ENCODE peak calls at places on chromosome 18, in seven cellular contexts. V, A, T, Y, F, L and P are unnamed samples.

GRCh38 chr18:34809697-34810096 is 99.6 kb downstream of the DTNA start:
- DNase-seq in V (peak; percentile 78), A (peak; percentile 67), T (peak; percentile 35), Y (peak; percentile 65), F (peak; percentile 54), L (peak; percentile 34), P (peak; percentile 66)

GRCh38 chr18:68215931-68216330 is 499.0 kb downstream of the TMX3 start:
- DNase-seq in V (peak; percentile 81), A (peak; percentile 90), T (peak; percentile 43), Y (no peak), F (no peak), L (peak; percentile 84), P (peak; percentile 60)

GRCh38 chr18:68083776-68084175 is 567.3 kb upstream of the DSEL start:
- DNase-seq in V (no peak), A (no peak), T (no peak), Y (no peak), F (no peak), L (no peak), P (no peak)

GRCh38 chr18:36580266-36580665 is 248.5 kb downstream of the TPGS2 start:
- DNase-seq in V (peak; percentile 47), A (peak; percentile 60), T (peak; percentile 48), Y (no peak), F (no peak), L (peak; percentile 59), P (peak; percentile 16)

GRCh38 chr18:58615150-58616132 is 13.4 kb downstream of the ALPK2 start:
- DNase-seq in V (no peak), A (no peak), T (peak; percentile 46), Y (no peak), F (peak; percentile 20), L (no peak), P (no peak)

GRCh38 chr18:45539383-45539960 is 75.8 kb upstream of the SLC14A2 start:
- DNase-seq in V (no peak), A (no peak), T (no peak), Y (no peak), F (no peak), L (no peak), P (no peak)

GRCh38 chr18:29012874-29013273 is 835.9 kb upstream of the CDH2 start:
- DNase-seq in V (no peak), A (no peak), T (no peak), Y (no peak), F (no peak), L (no peak), P (no peak)

GRCh38 chr18:48952287-48953095 is 1.7 kb upstream of the SMAD7 start:
- DNase-seq in V (peak; percentile 94), A (peak; percentile 86), T (peak; percentile 78), Y (peak; percentile 67), F (peak; percentile 74), L (peak; percentile 78), P (peak; percentile 81)

GRCh38 chr18:54961016-54961423 is 1.8 kb upstream of the CCDC68 start:
- DNase-seq in V (no peak), A (no peak), T (no peak), Y (no peak), F (no peak), L (no peak), P (no peak)

GRCh38 chr18:36179562-36180334 is 7.5 kb upstream of the MOCOS start:
- DNase-seq in V (peak; percentile 86), A (peak; percentile 79), T (no peak), Y (no peak), F (peak; percentile 63), L (no peak), P (peak; percentile 90)

GRCh38 chr18:50162486-50163304 is 32.3 kb downstream of the MYO5B start:
- DNase-seq in V (no peak), A (no peak), T (peak; percentile 57), Y (no peak), F (no peak), L (no peak), P (no peak)

DNA sequence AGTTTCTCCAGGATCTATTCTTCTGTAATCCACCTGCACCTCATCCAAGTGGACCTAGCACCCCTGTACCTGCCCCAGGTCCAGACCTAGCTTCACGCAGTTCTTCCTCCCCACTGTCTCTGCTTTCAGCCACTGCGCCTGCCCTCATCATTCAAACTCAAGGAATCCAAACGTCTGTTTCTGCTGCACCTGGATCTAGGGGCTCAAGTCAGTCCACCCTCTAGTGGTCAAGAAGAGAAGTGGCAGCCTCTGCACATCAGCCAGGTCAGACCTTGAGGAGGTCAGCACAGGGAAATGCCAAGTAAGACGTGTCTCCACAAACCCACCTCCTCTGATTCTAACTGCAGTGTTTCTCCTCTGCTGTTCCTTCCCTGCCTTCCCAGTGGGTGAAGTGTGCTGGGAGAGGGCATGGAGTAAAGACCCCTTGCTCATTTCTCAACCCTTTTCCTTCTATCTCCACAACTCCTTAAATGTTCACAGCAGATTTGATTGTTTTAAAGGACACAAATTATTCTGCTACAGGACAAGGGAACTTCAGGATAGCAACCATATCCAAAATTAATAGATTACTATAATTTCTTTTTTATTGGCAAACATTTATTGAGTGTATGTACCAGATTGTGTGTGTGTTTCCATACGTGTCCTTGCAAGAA is 8.7 kb upstream of the RNF152 start:
- DNase-seq in V (peak; percentile 62), A (peak; percentile 76), T (peak; percentile 60), Y (peak; percentile 51), F (peak; percentile 56), L (no peak), P (peak; percentile 71)
- TF ChIP-seq CTCF in V (peak; percentile 97), A (peak; percentile 98), T (peak; percentile 98), Y (peak; percentile 96), F (peak; percentile 93), L (peak; percentile 95), P (peak; percentile 93)

DNA sequence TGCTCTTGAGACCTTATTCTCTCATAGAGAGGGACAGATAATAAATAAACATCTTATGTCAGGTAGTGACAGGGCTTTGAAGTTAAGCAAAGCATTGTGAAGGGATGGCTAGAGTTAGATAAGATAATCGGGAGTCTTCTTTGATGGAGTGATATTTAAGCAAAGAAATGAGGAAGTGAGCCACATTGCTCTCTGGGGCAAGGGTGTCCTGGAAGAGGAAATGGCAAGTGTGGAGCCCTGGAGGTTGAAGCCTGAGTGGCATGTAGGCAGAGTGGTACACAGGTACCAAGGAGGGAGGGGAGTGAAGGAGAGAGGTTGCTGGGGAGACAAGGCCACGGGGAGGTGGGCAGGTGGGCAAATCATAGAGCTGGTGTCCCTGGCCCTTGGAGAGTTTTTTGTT is 110.2 kb downstream of the CTAGE1 start:
- DNase-seq in V (no peak), A (no peak), T (no peak), Y (no peak), F (no peak), L (no peak), P (no peak)
- TF ChIP-seq CTCF in V (no peak), A (no peak), T (no peak), Y (no peak), F (no peak), L (no peak), P (no peak)

GRCh38 chr18:11377766-11378540 is 228.6 kb upstream of the PIEZO2 start:
- DNase-seq in V (no peak), A (no peak), T (no peak), Y (no peak), F (no peak), L (no peak), P (no peak)

GRCh38 chr18:11380968-11381367 is 228.4 kb upstream of the SLC35G4 start:
- DNase-seq in V (no peak), A (no peak), T (no peak), Y (no peak), F (no peak), L (no peak), P (no peak)

DNA sequence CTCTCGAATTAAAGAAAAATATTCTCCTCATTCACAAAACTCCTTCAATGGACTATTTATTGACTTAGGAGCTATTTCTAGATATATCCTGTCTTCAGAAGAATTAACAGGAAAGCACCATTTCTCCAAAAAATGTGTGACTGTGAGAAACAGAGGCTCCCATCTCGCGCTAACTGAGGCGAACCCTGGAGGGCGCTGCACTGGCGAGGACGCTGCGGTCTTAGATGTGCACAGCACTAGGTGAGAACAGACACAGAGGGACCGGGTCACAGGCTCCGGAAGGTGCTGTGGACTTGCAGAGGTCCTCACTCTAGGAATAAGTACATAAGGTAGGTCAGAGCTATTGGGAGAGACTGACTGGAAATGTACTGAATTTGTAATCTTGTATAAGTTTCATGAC is 229.7 kb upstream of the SLC35G4 start:
- DNase-seq in V (no peak), A (no peak), T (no peak), Y (no peak), F (no peak), L (no peak), P (no peak)
- TF ChIP-seq CTCF in V (no peak), A (no peak), T (no peak), Y (no peak), F (no peak), L (no peak), P (no peak)

DNA sequence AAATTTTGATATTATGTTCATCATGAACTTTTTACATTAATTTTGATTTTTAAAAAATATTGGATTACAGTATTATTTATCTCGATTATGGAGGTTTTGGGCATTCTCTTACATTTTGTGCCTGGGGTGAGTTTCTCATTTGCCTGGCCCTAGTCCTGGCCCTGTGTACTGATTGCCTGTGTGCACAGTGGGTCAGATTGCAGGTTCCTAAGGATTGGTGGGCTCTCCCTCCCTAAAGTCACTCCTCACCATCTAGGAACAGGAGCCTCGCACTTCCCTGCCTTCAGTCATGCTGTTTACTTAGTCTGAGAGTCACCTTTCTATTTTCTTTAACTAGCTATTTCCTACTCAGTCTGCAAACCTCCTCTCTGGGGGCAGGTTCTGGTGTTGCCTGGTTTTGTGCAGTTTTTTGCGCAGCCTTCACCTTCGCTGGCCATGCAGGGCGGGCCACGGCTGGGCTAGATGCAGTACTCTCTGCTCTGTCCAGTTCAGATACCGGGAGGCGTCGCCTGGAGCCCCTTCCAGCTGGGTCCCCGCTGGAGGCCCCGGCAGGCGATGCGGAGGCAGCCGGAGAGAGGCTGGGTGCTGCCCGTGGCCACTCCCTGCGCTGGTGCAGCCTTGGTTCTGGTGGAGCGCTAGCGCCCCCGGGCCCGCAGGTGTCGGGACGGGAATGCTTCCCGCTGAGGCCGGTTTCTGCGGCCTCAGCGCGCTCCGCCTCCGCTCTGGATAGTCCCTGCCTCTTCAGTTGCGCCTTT is 23.3 kb upstream of the MC5R start:
- DNase-seq in V (peak; percentile 45), A (peak; percentile 51), T (peak; percentile 81), Y (peak; percentile 79), F (peak; percentile 82), L (no peak), P (peak; percentile 52)
- TF ChIP-seq CTCF in V (peak; percentile 10), A (peak; percentile 45), T (peak; percentile 39), Y (no peak), F (no peak), L (no peak), P (peak; percentile 45)

GRCh38 chr18:21745234-21745633 is 4.6 kb downstream of the MIB1 start:
- DNase-seq in V (no peak), A (no peak), T (no peak), Y (no peak), F (no peak), L (no peak), P (no peak)
- TF ChIP-seq CTCF in V (no peak), A (no peak), T (no peak), Y (no peak), F (no peak), L (peak; percentile 8), P (no peak)